ENCODE peak calls at places on chromosomes 13 and 19, in six cellular contexts. V, P, G, C, B and I are unnamed samples.

GRCh38 chr13:28606466-28606865 is 52.5 kb upstream of the POMP start:
- DNase-seq in C (no peak), B (no peak), V (no peak), G (no peak), P (no peak), I (no peak)

GRCh38 chr13:72062566-72062965 is 195.6 kb upstream of the DACH1 start:
- DNase-seq in B (no peak), V (no peak), P (no peak), C (no peak), G (no peak), I (no peak)

GRCh38 chr19:13120817-13121216 is 2.8 kb downstream of the NACC1 start:
- DNase-seq in P (no peak), V (no peak), B (peak), C (no peak), G (no peak), I (no peak)

GRCh38 chr13:73677041-73677589 is 457.1 kb downstream of the KLF12 start:
- DNase-seq in P (no peak), V (no peak), B (no peak), C (peak), G (no peak), I (no peak)

GRCh38 chr13:27446986-27447583 is 3.3 kb downstream of the MTIF3 start:
- DNase-seq in C (no peak), P (no peak), V (no peak), G (no peak), B (no peak), I (no peak)

GRCh38 chr13:50358715-50359367 is 343.6 kb downstream of the KCNRG start:
- DNase-seq in P (no peak), G (no peak), V (no peak), B (no peak), C (no peak), I (no peak)

GRCh38 chr19:46068345-46069258 is 27.8 kb upstream of the IGFL4 start:
- DNase-seq in G (no peak), C (no peak), P (no peak), V (no peak), B (peak), I (peak)

GRCh38 chr13:98823442-98823841 is 71.0 kb upstream of the SLC15A1 start:
- DNase-seq in V (no peak), C (peak), P (no peak), G (no peak), B (no peak), I (no peak)

GRCh38 chr13:97076898-97077297 is 82.6 kb upstream of the OXGR1 start:
- DNase-seq in V (no peak), C (no peak), P (no peak), G (no peak), B (peak), I (peak)

GRCh38 chr13:102729560-102730275 is 34.9 kb upstream of the METTL21C start:
- DNase-seq in P (no peak), C (no peak), V (no peak), G (no peak), B (peak), I (no peak)

GRCh38 chr13:102721800-102722231 is 27.0 kb upstream of the METTL21C start:
- DNase-seq in B (peak), G (no peak), V (no peak), C (no peak), P (no peak), I (no peak)

GRCh38 chr13:102726430-102726829 is 31.6 kb upstream of the METTL21C start:
- DNase-seq in C (no peak), P (no peak), B (no peak), V (no peak), G (no peak), I (no peak)

GRCh38 chr13:102724923-102725322 is 30.1 kb upstream of the METTL21C start:
- DNase-seq in C (no peak), P (no peak), V (no peak), B (peak), G (no peak), I (no peak)
- TF ChIP-seq CTCF in C (no peak), P (peak), V (peak), B (peak), G (peak), I (peak)

DNA sequence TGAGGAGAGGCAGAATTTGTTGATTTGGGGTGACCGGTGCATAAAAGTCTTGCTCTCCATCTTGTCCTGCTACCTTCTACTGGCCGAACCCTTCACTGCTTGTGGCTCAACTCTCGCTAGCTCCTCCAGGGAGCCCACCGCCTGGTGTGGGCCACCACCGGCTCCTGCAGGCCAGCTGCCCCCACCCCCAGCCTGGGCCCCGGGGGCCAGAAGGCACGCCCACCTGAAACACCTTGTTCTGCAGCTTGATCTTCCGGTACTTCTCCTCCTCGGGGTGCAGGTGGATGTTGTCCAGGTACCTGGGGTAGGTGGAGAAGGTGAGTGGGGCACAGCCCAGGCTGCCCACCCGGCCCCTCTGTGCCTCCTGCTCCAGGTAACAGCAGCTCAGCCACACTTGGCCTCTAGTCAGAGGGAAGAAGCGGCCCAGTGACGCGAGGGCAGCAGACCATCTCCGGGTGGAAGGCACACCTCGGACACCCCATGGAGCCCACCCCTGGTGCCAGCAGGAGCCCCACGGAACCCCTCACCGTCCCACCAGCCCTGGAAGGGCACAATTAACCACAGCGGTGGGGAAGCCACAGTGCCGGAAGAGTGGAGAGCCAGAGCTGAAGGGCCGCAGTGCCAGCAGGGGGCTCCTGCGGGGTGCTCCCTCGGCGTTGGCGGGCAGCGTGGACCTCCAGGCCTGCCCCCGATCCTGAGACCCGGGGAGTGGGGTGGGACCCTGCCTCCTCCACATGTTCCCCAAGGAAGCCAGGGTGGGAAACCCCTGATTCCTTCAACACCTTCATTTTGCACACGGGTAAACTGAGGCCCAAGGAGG is 10.1 kb downstream of the UBXN6 start:
- DNase-seq in B (no peak), P (no peak), V (no peak), C (no peak), G (no peak), I (no peak)
- TF ChIP-seq CTCF in B (no peak), P (no peak), V (no peak), C (no peak), G (no peak), I (no peak)

DNA sequence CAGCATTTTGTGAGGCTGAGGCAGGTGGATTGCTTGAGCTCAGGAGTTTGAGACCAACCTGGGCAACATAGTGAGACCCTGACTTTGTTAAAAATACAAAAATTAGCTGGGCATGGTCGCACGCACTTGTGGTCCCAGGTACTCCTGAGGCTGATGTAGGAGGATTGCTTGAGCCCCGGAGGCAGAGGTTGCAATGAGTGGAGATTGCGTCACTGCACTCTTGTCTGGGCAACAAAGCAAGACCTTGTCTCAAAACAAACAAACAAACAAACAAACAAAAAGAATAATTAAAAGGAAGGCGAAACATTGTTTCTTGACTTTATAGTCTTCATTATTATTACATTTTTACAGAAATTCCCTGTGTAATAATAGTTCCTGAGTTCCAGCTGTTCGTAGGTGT is 15.9 kb downstream of the BIVM start:
- DNase-seq in B (no peak), P (no peak), C (no peak), V (no peak), G (no peak), I (no peak)
- TF ChIP-seq CTCF in B (no peak), P (no peak), C (no peak), V (no peak), G (no peak), I (no peak)

GRCh38 chr19:29675650-29676186 is 10.5 kb downstream of the PLEKHF1 start:
- DNase-seq in V (no peak), C (no peak), P (no peak), G (peak), B (no peak), I (no peak)

GRCh38 chr19:29675120-29675649 is 9.9 kb downstream of the PLEKHF1 start:
- DNase-seq in G (no peak), V (no peak), B (no peak), C (no peak), P (no peak), I (no peak)

GRCh38 chr19:29676586-29676985 is 11.3 kb downstream of the PLEKHF1 start:
- DNase-seq in C (no peak), G (peak), P (no peak), B (no peak), V (no peak), I (no peak)

GRCh38 chr19:29678484-29679106 is 13.3 kb downstream of the PLEKHF1 start:
- DNase-seq in C (peak), G (peak), P (peak), V (no peak), B (peak), I (no peak)

GRCh38 chr19:29677001-29677781 is 11.9 kb downstream of the PLEKHF1 start:
- DNase-seq in V (no peak), C (no peak), G (peak), B (no peak), P (no peak), I (no peak)
- TF ChIP-seq CTCF in V (no peak), C (no peak), G (no peak), B (no peak), P (no peak), I (no peak)

GRCh38 chr19:18233224-18233825 is 7.1 kb upstream of the PDE4C start:
- DNase-seq in C (no peak), G (peak), B (peak), P (no peak), V (no peak), I (no peak)
- TF ChIP-seq CTCF in C (no peak), G (no peak), B (no peak), P (no peak), V (no peak), I (no peak)

DNA sequence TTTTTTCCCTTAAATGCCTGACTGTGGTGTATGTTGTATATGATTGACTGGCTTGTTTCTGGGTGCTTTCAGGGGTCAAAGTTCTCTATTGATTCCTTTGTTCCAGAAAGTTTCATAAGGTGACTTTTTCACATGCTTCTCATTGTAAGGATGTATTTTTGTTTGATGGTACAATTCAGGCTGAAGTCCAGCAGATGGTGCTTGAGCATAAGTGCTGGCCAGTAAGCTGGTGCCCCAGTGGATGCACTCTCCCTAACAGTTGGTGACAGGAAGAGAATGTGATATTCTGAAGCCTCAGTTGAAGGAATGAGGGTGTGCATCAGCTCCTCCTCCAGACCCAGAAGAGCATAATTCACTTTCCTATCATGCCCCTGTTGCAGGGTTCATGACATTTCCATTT is 1941.6 kb upstream of the PRR20A start:
- DNase-seq in B (no peak), G (no peak), P (no peak), C (no peak), V (no peak), I (no peak)
- TF ChIP-seq CTCF in B (no peak), G (no peak), P (no peak), C (no peak), V (no peak), I (no peak)